ENCODE peak calls at places on chromosomes 6 and 20, in nine cellular contexts. One of them, this sample, is unnamed.

GRCh38 chr6:90123796-90124195 is 172.8 kb downstream of the BACH2 start:
- DNase-seq in suprapubic skin: no peak
- DNase-seq in sigmoid colon: no peak
- DNase-seq in stomach: no peak
- DNase-seq in upper lobe of left lung: no peak
- DNase-seq in tibial nerve: no peak
- DNase-seq in K562: peak; percentile 14
- DNase-seq in HepG2: no peak
- DNase-seq in A549: no peak
- DNase-seq in this sample: no peak

GRCh38 chr20:45970646-45971424 is 1.2 kb downstream of the ZNF335 start:
- DNase-seq in A549: no peak
- DNase-seq in upper lobe of left lung: no peak
- DNase-seq in suprapubic skin: peak; percentile 80
- DNase-seq in HepG2: no peak
- DNase-seq in K562: no peak
- DNase-seq in tibial nerve: no peak
- DNase-seq in sigmoid colon: no peak
- DNase-seq in stomach: peak; percentile 30
- DNase-seq in this sample: peak; percentile 52

GRCh38 chr6:11043961-11044711 is at the start of gene ELOVL2:
- DNase-seq in sigmoid colon: no peak
- DNase-seq in A549: peak; percentile 40
- DNase-seq in HepG2: peak; percentile 59
- DNase-seq in tibial nerve: no peak
- DNase-seq in suprapubic skin: no peak
- DNase-seq in stomach: no peak
- DNase-seq in upper lobe of left lung: no peak
- DNase-seq in K562: peak; percentile 96
- DNase-seq in this sample: no peak

GRCh38 chr6:157679605-157680580 is 143.2 kb upstream of the SNX9 start:
- DNase-seq in stomach: no peak
- DNase-seq in sigmoid colon: no peak
- DNase-seq in tibial nerve: no peak
- DNase-seq in K562: no peak
- DNase-seq in suprapubic skin: peak; percentile 54
- DNase-seq in HepG2: no peak
- DNase-seq in A549: no peak
- DNase-seq in upper lobe of left lung: no peak
- DNase-seq in this sample: no peak

GRCh38 chr6:6930223-6930880 is 177.4 kb upstream of the RREB1 start:
- DNase-seq in tibial nerve: no peak
- DNase-seq in upper lobe of left lung: no peak
- DNase-seq in suprapubic skin: peak; percentile 38
- DNase-seq in K562: no peak
- DNase-seq in HepG2: no peak
- DNase-seq in sigmoid colon: no peak
- DNase-seq in A549: no peak
- DNase-seq in stomach: no peak
- DNase-seq in this sample: no peak

GRCh38 chr6:30234361-30234760 is 21.2 kb upstream of the TRIM26 start:
- DNase-seq in HepG2: no peak
- DNase-seq in tibial nerve: no peak
- DNase-seq in suprapubic skin: no peak
- DNase-seq in stomach: no peak
- DNase-seq in sigmoid colon: no peak
- DNase-seq in K562: no peak
- DNase-seq in upper lobe of left lung: no peak
- DNase-seq in A549: no peak
- DNase-seq in this sample: no peak

GRCh38 chr6:71383891-71384489 is 95.4 kb downstream of the OGFRL1 start:
- DNase-seq in K562: no peak
- DNase-seq in HepG2: peak; percentile 15
- DNase-seq in stomach: no peak
- DNase-seq in upper lobe of left lung: no peak
- DNase-seq in sigmoid colon: no peak
- DNase-seq in suprapubic skin: no peak
- DNase-seq in tibial nerve: no peak
- DNase-seq in A549: no peak
- DNase-seq in this sample: no peak

GRCh38 chr6:4280721-4281120 is 145.3 kb upstream of the ECI2 start:
- DNase-seq in K562: no peak
- DNase-seq in A549: peak; percentile 47
- DNase-seq in HepG2: no peak
- DNase-seq in suprapubic skin: no peak
- DNase-seq in stomach: no peak
- DNase-seq in sigmoid colon: no peak
- DNase-seq in tibial nerve: no peak
- DNase-seq in upper lobe of left lung: no peak
- DNase-seq in this sample: no peak

GRCh38 chr20:50121858-50122271 is 8.9 kb upstream of the UBE2V1 start:
- DNase-seq in K562: peak; percentile 75
- DNase-seq in HepG2: no peak
- DNase-seq in upper lobe of left lung: no peak
- DNase-seq in tibial nerve: no peak
- DNase-seq in stomach: no peak
- DNase-seq in A549: peak; percentile 68
- DNase-seq in sigmoid colon: no peak
- DNase-seq in suprapubic skin: no peak
- DNase-seq in this sample: no peak

GRCh38 chr6:8064638-8065518 is 689 bp upstream of the BLOC1S5 start:
- DNase-seq in sigmoid colon: no peak
- DNase-seq in A549: no peak
- DNase-seq in stomach: no peak
- DNase-seq in HepG2: peak; percentile 35
- DNase-seq in suprapubic skin: no peak
- DNase-seq in upper lobe of left lung: no peak
- DNase-seq in tibial nerve: no peak
- DNase-seq in K562: no peak
- DNase-seq in this sample: no peak

GRCh38 chr20:47377122-47377722 is 20.7 kb upstream of the ZMYND8 start:
- DNase-seq in HepG2: no peak
- DNase-seq in sigmoid colon: no peak
- DNase-seq in suprapubic skin: no peak
- DNase-seq in upper lobe of left lung: no peak
- DNase-seq in K562: no peak
- DNase-seq in stomach: no peak
- DNase-seq in A549: no peak
- DNase-seq in tibial nerve: no peak
- DNase-seq in this sample: no peak

GRCh38 chr6:14361956-14362587 is 244.5 kb downstream of the CD83 start:
- DNase-seq in tibial nerve: no peak
- DNase-seq in HepG2: no peak
- DNase-seq in sigmoid colon: no peak
- DNase-seq in suprapubic skin: no peak
- DNase-seq in stomach: peak; percentile 44
- DNase-seq in A549: no peak
- DNase-seq in K562: no peak
- DNase-seq in upper lobe of left lung: peak; percentile 52
- DNase-seq in this sample: no peak

GRCh38 chr20:61252601-61253263 is 671 bp downstream of the CDH4 start:
- DNase-seq in upper lobe of left lung: no peak
- DNase-seq in A549: peak; percentile 32
- DNase-seq in stomach: no peak
- DNase-seq in suprapubic skin: no peak
- DNase-seq in K562: no peak
- DNase-seq in sigmoid colon: no peak
- DNase-seq in HepG2: no peak
- DNase-seq in tibial nerve: no peak
- DNase-seq in this sample: no peak

GRCh38 chr6:42968783-42969182 is 8.2 kb downstream of the GNMT start:
- DNase-seq in A549: no peak
- DNase-seq in stomach: no peak
- DNase-seq in suprapubic skin: no peak
- DNase-seq in sigmoid colon: no peak
- DNase-seq in HepG2: no peak
- DNase-seq in tibial nerve: no peak
- DNase-seq in upper lobe of left lung: no peak
- DNase-seq in K562: no peak
- DNase-seq in this sample: no peak

GRCh38 chr6:169725270-169726048 is 1.2 kb upstream of the PHF10 start:
- DNase-seq in upper lobe of left lung: peak; percentile 72
- DNase-seq in HepG2: peak; percentile 97
- DNase-seq in stomach: peak; percentile 65
- DNase-seq in suprapubic skin: peak; percentile 85
- DNase-seq in A549: peak; percentile 60
- DNase-seq in sigmoid colon: peak; percentile 86
- DNase-seq in tibial nerve: no peak
- DNase-seq in K562: peak; percentile 76
- DNase-seq in this sample: peak; percentile 75

GRCh38 chr6:12119085-12119588 is 107.0 kb downstream of the HIVEP1 start:
- DNase-seq in tibial nerve: no peak
- DNase-seq in HepG2: no peak
- DNase-seq in sigmoid colon: no peak
- DNase-seq in A549: peak; percentile 28
- DNase-seq in stomach: no peak
- DNase-seq in K562: peak; percentile 28
- DNase-seq in suprapubic skin: no peak
- DNase-seq in upper lobe of left lung: no peak
- DNase-seq in this sample: no peak

GRCh38 chr6:16658661-16659060 is 102.6 kb downstream of the ATXN1 start:
- DNase-seq in sigmoid colon: no peak
- DNase-seq in suprapubic skin: no peak
- DNase-seq in HepG2: no peak
- DNase-seq in tibial nerve: no peak
- DNase-seq in K562: no peak
- DNase-seq in upper lobe of left lung: no peak
- DNase-seq in A549: no peak
- DNase-seq in stomach: no peak
- DNase-seq in this sample: no peak
- H3K27ac ChIP-seq in sigmoid colon: no peak overlapping the region
- H3K27ac ChIP-seq in suprapubic skin: no peak overlapping the region
- H3K27ac ChIP-seq in HepG2: no peak overlapping the region
- H3K27ac ChIP-seq in tibial nerve: no peak overlapping the region
- H3K27ac ChIP-seq in K562: no peak overlapping the region
- H3K27ac ChIP-seq in upper lobe of left lung: no peak overlapping the region
- H3K27ac ChIP-seq in A549: no peak overlapping the region
- H3K27ac ChIP-seq in stomach: no peak overlapping the region
- H3K27ac ChIP-seq in this sample: no peak overlapping the region

DNA sequence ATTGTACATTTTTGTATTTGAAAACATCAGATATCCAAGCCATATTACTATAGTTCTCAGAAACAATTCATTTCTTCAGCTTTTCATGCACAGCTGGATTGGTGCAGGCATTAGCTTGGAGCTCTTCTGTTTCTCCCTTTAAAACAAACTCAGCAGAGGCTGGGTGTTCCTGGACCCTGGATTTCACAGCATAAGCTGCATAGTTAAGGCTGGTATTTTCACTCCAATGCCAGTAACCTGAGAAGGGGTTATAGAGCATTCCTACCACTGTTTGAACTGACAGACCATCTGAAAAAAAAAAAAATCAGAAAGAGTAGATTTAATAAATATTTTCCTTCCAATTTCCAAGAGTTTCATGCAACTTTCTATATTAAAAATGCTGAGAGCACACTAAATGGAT is 20.1 kb upstream of the FAXC start:
- DNase-seq in stomach: no peak
- DNase-seq in K562: no peak
- DNase-seq in upper lobe of left lung: no peak
- DNase-seq in A549: no peak
- DNase-seq in tibial nerve: no peak
- DNase-seq in sigmoid colon: no peak
- DNase-seq in HepG2: no peak
- DNase-seq in suprapubic skin: no peak
- DNase-seq in this sample: no peak
- TF ChIP-seq CTCF in stomach: no peak
- TF ChIP-seq CTCF in K562: no peak
- TF ChIP-seq CTCF in upper lobe of left lung: no peak
- TF ChIP-seq CTCF in A549: no peak
- TF ChIP-seq CTCF in tibial nerve: no peak
- TF ChIP-seq CTCF in sigmoid colon: no peak
- TF ChIP-seq CTCF in HepG2: no peak
- TF ChIP-seq CTCF in suprapubic skin: no peak
- TF ChIP-seq CTCF in this sample: no peak

GRCh38 chr6:132961610-132962009 is 147.2 kb downstream of the RPS12 start:
- DNase-seq in tibial nerve: no peak
- DNase-seq in suprapubic skin: no peak
- DNase-seq in sigmoid colon: no peak
- DNase-seq in HepG2: peak; percentile 10
- DNase-seq in upper lobe of left lung: no peak
- DNase-seq in K562: peak; percentile 10
- DNase-seq in A549: no peak
- DNase-seq in stomach: no peak
- DNase-seq in this sample: no peak

GRCh38 chr6:132962936-132963579 is 148.7 kb downstream of the RPS12 start:
- DNase-seq in suprapubic skin: no peak
- DNase-seq in upper lobe of left lung: peak; percentile 61
- DNase-seq in tibial nerve: peak; percentile 16
- DNase-seq in A549: peak; percentile 38
- DNase-seq in HepG2: peak; percentile 79
- DNase-seq in stomach: peak; percentile 75
- DNase-seq in K562: peak; percentile 59
- DNase-seq in sigmoid colon: no peak
- DNase-seq in this sample: peak; percentile 40

GRCh38 chr6:132961122-132961521 is 146.8 kb downstream of the RPS12 start:
- DNase-seq in K562: no peak
- DNase-seq in A549: no peak
- DNase-seq in HepG2: peak; percentile 64
- DNase-seq in upper lobe of left lung: no peak
- DNase-seq in sigmoid colon: no peak
- DNase-seq in tibial nerve: no peak
- DNase-seq in suprapubic skin: no peak
- DNase-seq in stomach: no peak
- DNase-seq in this sample: no peak

GRCh38 chr6:132960720-132961119 is 146.4 kb downstream of the RPS12 start:
- DNase-seq in stomach: no peak
- DNase-seq in tibial nerve: no peak
- DNase-seq in A549: no peak
- DNase-seq in HepG2: no peak
- DNase-seq in upper lobe of left lung: no peak
- DNase-seq in suprapubic skin: no peak
- DNase-seq in sigmoid colon: no peak
- DNase-seq in K562: no peak
- DNase-seq in this sample: no peak

DNA sequence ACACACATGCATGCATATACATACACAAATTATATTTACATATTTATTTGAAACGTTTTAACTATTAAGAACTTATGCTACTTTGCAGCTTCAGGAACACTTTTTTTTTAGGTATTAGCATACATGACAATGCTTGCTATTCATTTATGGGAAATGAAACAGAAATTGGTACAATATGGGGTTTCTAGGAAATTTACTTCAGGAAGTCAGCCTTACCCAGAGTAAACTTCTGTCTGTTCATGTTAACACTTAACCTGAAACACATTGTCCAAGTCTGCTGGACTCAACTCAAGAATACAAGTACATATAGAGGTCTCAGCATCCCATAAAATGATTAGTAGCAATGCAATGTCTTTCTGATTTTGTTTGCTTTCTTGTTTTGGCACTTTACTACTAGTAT is 145.6 kb downstream of the RPS12 start:
- DNase-seq in tibial nerve: no peak
- DNase-seq in A549: no peak
- DNase-seq in HepG2: no peak
- DNase-seq in suprapubic skin: no peak
- DNase-seq in K562: no peak
- DNase-seq in sigmoid colon: no peak
- DNase-seq in stomach: no peak
- DNase-seq in upper lobe of left lung: no peak
- DNase-seq in this sample: no peak
- TF ChIP-seq EP300 in tibial nerve: no peak
- TF ChIP-seq EP300 in A549: no peak
- TF ChIP-seq EP300 in HepG2: no peak
- TF ChIP-seq EP300 in suprapubic skin: no peak
- TF ChIP-seq EP300 in K562: no peak
- TF ChIP-seq EP300 in sigmoid colon: no peak
- TF ChIP-seq EP300 in stomach: no peak
- TF ChIP-seq EP300 in upper lobe of left lung: no peak
- TF ChIP-seq EP300 in this sample: no peak

GRCh38 chr6:166241974-166242373 is 66.2 kb downstream of the PRR18 start:
- DNase-seq in K562: no peak
- DNase-seq in upper lobe of left lung: no peak
- DNase-seq in sigmoid colon: no peak
- DNase-seq in suprapubic skin: no peak
- DNase-seq in tibial nerve: no peak
- DNase-seq in stomach: no peak
- DNase-seq in HepG2: no peak
- DNase-seq in A549: no peak
- DNase-seq in this sample: no peak
- H3K27ac ChIP-seq in K562: no peak overlapping the region
- H3K27ac ChIP-seq in upper lobe of left lung: no peak overlapping the region
- H3K27ac ChIP-seq in sigmoid colon: no peak overlapping the region
- H3K27ac ChIP-seq in suprapubic skin: no peak overlapping the region
- H3K27ac ChIP-seq in tibial nerve: no peak overlapping the region
- H3K27ac ChIP-seq in stomach: no peak overlapping the region
- H3K27ac ChIP-seq in HepG2: no peak overlapping the region
- H3K27ac ChIP-seq in A549: no peak overlapping the region
- H3K27ac ChIP-seq in this sample: no peak overlapping the region

This sample was measured in ovary.